ENCODE peak calls at places on chromosome 7, in four cellular contexts. I is breast epithelium, G is transverse colon, X is stomach. P is an unnamed sample. For H3K4me1, the result is how much of the 10 kb centered on the place peaks cover.

GRCh38 chr7:136009488-136010079 is 32.4 kb upstream of the MTPN start:
- DNase-seq in X (no peak), G (no peak), I (no peak), P (no peak)

GRCh38 chr7:151511270-151511669 is 8.4 kb downstream of the RHEB start:
- DNase-seq in G (no peak), I (no peak), X (no peak), P (no peak)

GRCh38 chr7:77450613-77451012 is 34.5 kb upstream of the GSAP start:
- DNase-seq in I (no peak), X (no peak), G (no peak), P (no peak)

GRCh38 chr7:151837285-151838042 is 39.5 kb downstream of the PRKAG2 start:
- DNase-seq in G (no peak), X (no peak), I (no peak), P (no peak)

GRCh38 chr7:102080371-102081243 is 206.1 kb upstream of the SH2B2 start:
- DNase-seq in I (no peak), X (no peak), G (no peak), P (peak)

GRCh38 chr7:108611268-108611667 is 41.6 kb downstream of the DNAJB9 start:
- DNase-seq in X (no peak), G (no peak), I (no peak), P (no peak)

GRCh38 chr7:157854066-157854891 is 517.5 kb downstream of the DNAJB6 start:
- DNase-seq in G (peak), I (no peak), X (peak), P (peak)

GRCh38 chr7:151351967-151352366 is 10.4 kb downstream of the NUB1 start:
- DNase-seq in I (no peak), X (no peak), G (no peak), P (no peak)

GRCh38 chr7:78134256-78134655 is 335.7 kb downstream of the PHTF2 start:
- DNase-seq in G (no peak), I (no peak), X (no peak), P (no peak)

GRCh38 chr7:12730523-12730922 is 43.1 kb downstream of the ARL4A start:
- DNase-seq in I (no peak), X (no peak), G (no peak), P (no peak)

GRCh38 chr7:130386876-130387275 is 6.6 kb downstream of the CPA1 start:
- DNase-seq in I (no peak), X (no peak), G (no peak), P (no peak)

GRCh38 chr7:137628211-137628610 is 218.6 kb downstream of the DGKI start:
- DNase-seq in I (no peak), G (no peak), X (no peak), P (no peak)

GRCh38 chr7:67773081-67773480 is 776.4 kb downstream of the TYW1 start:
- DNase-seq in G (no peak), I (no peak), X (no peak), P (no peak)

DNA sequence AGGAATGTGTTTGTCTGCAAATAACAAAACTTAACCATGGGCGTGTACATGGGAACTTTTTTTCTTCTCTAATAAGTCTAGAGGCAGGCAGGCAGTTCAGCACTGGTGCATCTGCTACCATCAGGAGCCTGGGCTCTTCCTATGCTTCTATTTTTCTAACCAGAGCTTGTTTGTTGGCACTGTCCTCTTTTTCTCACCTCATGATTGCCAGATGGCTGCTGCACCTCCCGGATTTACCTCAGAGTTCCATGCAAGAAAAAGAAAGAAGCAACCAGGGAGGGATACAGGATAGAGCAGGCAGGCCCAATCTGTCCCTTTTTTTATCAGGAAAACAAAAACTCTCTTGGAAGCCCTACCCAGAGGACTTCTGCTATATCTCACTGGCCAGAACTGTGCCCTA is 22.8 kb downstream of the CDHR3 start:
- DNase-seq in I (no peak), G (no peak), X (no peak), P (no peak)
- H3K4me1 ChIP-seq in I (under half), G (under half), X (under half), P (under half)

GRCh38 chr7:26868841-26869505 is 4.6 kb upstream of the SKAP2 start:
- DNase-seq in G (no peak), I (no peak), X (no peak), P (no peak)
- H3K27ac ChIP-seq in G (no peak), I (no peak), X (no peak), P (no peak)

GRCh38 chr7:44884553-44885393 is 557 bp downstream of the PURB start:
- DNase-seq in I (peak), G (peak), X (peak), P (peak)
- TF ChIP-seq POLR2A in I (no peak), G (peak), X (no peak), P (no peak)

GRCh38 chr7:30172451-30172850 is 37.7 kb downstream of the MTURN start:
- DNase-seq in X (no peak), G (no peak), I (no peak), P (no peak)
- H3K4me1 ChIP-seq in X (half or more), G (under half), I (under half), P (half or more)

GRCh38 chr7:94367940-94368339 is 26.8 kb upstream of the COL1A2 start:
- DNase-seq in G (no peak), X (no peak), I (no peak), P (no peak)

GRCh38 chr7:94364816-94365215 is 29.9 kb upstream of the COL1A2 start:
- DNase-seq in I (no peak), G (no peak), X (no peak), P (no peak)

GRCh38 chr7:94366163-94366562 is 28.5 kb upstream of the COL1A2 start:
- DNase-seq in X (no peak), I (no peak), G (no peak), P (no peak)

GRCh38 chr7:94366827-94367226 is 27.9 kb upstream of the COL1A2 start:
- DNase-seq in I (no peak), X (no peak), G (no peak), P (no peak)

GRCh38 chr7:94368371-94368791 is 26.3 kb upstream of the COL1A2 start:
- DNase-seq in X (no peak), G (no peak), I (no peak), P (no peak)
- H3K27ac ChIP-seq in X (no peak), G (peak), I (peak), P (peak)

DNA sequence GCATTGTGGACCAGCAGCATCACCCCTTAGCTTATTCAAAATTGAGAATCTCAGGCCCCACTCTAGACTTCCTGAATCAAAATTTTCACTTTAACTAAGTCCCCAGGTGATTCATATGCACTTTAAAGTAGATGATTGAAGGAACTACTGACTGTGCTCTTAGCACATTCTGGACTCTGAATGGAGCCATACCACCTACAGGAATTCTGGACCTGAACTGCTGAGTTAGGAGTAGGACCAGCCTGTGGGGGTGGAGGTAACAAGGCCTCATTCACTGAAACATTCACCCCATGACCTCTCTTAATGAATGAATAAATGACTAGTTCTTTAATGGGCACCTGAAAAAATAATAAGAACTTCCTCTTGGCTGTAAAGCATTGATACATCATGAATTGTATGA is 7.3 kb downstream of the PDK4 start:
- DNase-seq in X (no peak), I (no peak), G (no peak), P (no peak)
- TF ChIP-seq POLR2A in X (no peak), I (no peak), G (no peak), P (no peak)

GRCh38 chr7:56003749-56004148 is 39.4 kb downstream of the NIPSNAP2 start:
- DNase-seq in X (no peak), I (no peak), G (no peak), P (no peak)

GRCh38 chr7:56007891-56008290 is 43.4 kb downstream of the PSPH start:
- DNase-seq in X (no peak), G (no peak), I (no peak), P (no peak)

GRCh38 chr7:56007167-56007652 is 42.8 kb downstream of the NIPSNAP2 start:
- DNase-seq in G (no peak), I (no peak), X (no peak), P (peak)

DNA sequence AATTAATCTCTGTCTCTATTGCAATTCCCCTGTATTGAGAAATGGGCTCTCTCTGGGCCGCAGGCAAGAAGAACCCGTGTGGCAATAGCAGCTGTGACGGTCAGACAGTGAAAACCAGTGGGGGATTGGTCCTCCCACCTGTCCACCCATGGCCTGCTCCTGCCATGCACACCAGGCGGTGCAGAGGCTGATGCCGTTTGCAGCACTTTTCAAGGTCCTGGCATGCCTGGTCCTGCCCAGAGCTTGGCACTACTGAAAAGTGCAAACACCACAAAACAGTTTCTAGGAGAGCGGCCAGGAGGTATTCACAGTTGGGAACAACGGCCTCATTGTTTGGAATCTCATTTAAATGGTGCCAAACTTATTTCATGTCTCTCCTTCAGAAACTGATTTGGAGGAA is 41.5 kb downstream of the PSPH start:
- DNase-seq in I (peak), G (peak), X (peak), P (no peak)
- H3K4me1 ChIP-seq in I (under half), G (under half), X (under half), P (under half)

GRCh38 chr7:44678468-44679179 is 70.0 kb upstream of the ZMIZ2 start:
- DNase-seq in X (no peak), I (no peak), G (no peak), P (peak)
- H3K27ac ChIP-seq in X (no peak), I (peak), G (peak), P (no peak)

DNA sequence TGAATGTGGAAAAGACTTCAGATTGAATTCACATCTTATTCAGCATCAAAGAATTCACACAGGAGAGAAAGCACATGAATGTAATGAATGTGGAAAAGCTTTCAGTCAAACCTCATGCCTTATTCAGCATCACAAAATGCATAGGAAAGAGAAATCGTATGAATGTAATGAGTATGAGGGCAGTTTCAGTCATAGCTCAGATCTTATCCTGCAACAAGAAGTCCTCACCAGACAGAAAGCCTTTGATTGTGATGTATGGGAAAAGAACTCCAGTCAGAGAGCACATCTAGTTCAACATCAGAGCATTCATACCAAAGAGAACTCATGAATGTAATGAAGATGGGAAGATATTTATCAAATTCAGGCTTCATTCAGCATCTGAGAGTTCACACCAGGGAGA is 14.8 kb downstream of the ZNF655 start:
- DNase-seq in G (no peak), I (no peak), X (no peak), P (no peak)
- TF ChIP-seq POLR2A in G (no peak), I (no peak), X (no peak), P (no peak)

GRCh38 chr7:925601-926000 is 28.9 kb downstream of the ADAP1 start:
- DNase-seq in X (peak), G (peak), I (peak), P (peak)
- H3K4me1 ChIP-seq in X (under half), G (under half), I (under half), P (under half)